ENCODE peak calls at places on chromosomes 13 and 19, in seven cellular contexts. R is foreskin keratinocyte, A is mesenteric fat pad, K is GM10248, U is glutamatergic neuron, Z is breast epithelium, E is GM23338. S is an unnamed sample.

GRCh38 chr13:97883356-97883755 is 70.1 kb upstream of the IPO5 start:
- DNase-seq in R (no peak), A (no peak), K (no peak), U (no peak), Z (no peak), E (no peak), S (no peak)

GRCh38 chr19:18607222-18608101 is 863 bp upstream of the CRLF1 start:
- DNase-seq in R (no peak), A (no peak), K (no peak), U (no peak), Z (no peak), E (peak), S (no peak)

GRCh38 chr19:41586064-41586463 is 10.1 kb downstream of the CEACAM21 start:
- DNase-seq in R (no peak), A (no peak), K (no peak), U (no peak), Z (no peak), E (no peak), S (no peak)

GRCh38 chr13:112014857-112015256 is 52.1 kb upstream of the SOX1 start:
- DNase-seq in R (no peak), A (no peak), K (no peak), U (no peak), Z (no peak), E (no peak), S (no peak)

GRCh38 chr13:62357887-62358645 is 942.4 kb upstream of the PCDH20 start:
- DNase-seq in R (peak), A (no peak), K (peak), U (peak), Z (no peak), E (peak), S (no peak)

GRCh38 chr19:18513868-18514267 is 8.0 kb downstream of the ELL start:
- DNase-seq in R (no peak), A (no peak), K (no peak), U (no peak), Z (peak), E (no peak), S (no peak)

GRCh38 chr13:44207476-44207875 is 166.1 kb upstream of the SERP2 start:
- DNase-seq in R (no peak), A (no peak), K (no peak), U (no peak), Z (no peak), E (no peak), S (peak)

GRCh38 chr19:1616875-1617274 is 11.6 kb upstream of the UQCR11 start:
- DNase-seq in R (no peak), A (no peak), K (no peak), U (no peak), Z (no peak), E (no peak), S (no peak)

GRCh38 chr19:41909706-41910105 is 18.5 kb downstream of the ERFL start:
- DNase-seq in R (no peak), A (no peak), K (no peak), U (no peak), Z (no peak), E (no peak), S (no peak)

GRCh38 chr13:25688524-25688923 is 316.8 kb downstream of the ATP8A2 start:
- DNase-seq in R (no peak), A (no peak), K (no peak), U (peak), Z (no peak), E (no peak), S (no peak)

GRCh38 chr19:926595-927043 is 784 bp downstream of the ARID3A start:
- DNase-seq in R (no peak), A (no peak), K (peak), U (no peak), Z (no peak), E (peak), S (no peak)

GRCh38 chr19:3983936-3984583 is 1.2 kb downstream of the EEF2 start:
- DNase-seq in R (no peak), A (no peak), K (no peak), U (no peak), Z (peak), E (no peak), S (peak)

GRCh38 chr13:94710081-94710809 is 2.1 kb downstream of the SOX21 start:
- DNase-seq in R (no peak), A (no peak), K (no peak), U (no peak), Z (no peak), E (peak), S (no peak)

GRCh38 chr13:92044351-92044750 is 645.9 kb downstream of the GPC5 start:
- DNase-seq in R (no peak), A (no peak), K (no peak), U (no peak), Z (no peak), E (no peak), S (no peak)

GRCh38 chr13:80334582-80335260 is 6.2 kb downstream of the SPRY2 start:
- DNase-seq in R (peak), A (no peak), K (no peak), U (no peak), Z (no peak), E (no peak), S (peak)

GRCh38 chr19:38868551-38868950 is 9.5 kb downstream of the RINL start:
- DNase-seq in R (no peak), A (no peak), K (no peak), U (no peak), Z (no peak), E (no peak), S (no peak)

GRCh38 chr13:44197791-44198770 is 175.5 kb upstream of the SERP2 start:
- DNase-seq in R (no peak), A (no peak), K (peak), U (no peak), Z (no peak), E (no peak), S (peak)

GRCh38 chr13:93758575-93758974 is 532.0 kb downstream of the GPC6 start:
- DNase-seq in R (no peak), A (no peak), K (no peak), U (no peak), Z (no peak), E (no peak), S (peak)

GRCh38 chr13:61880576-61881283 is 465.1 kb upstream of the PCDH20 start:
- DNase-seq in R (no peak), A (no peak), K (peak), U (no peak), Z (no peak), E (peak), S (no peak)

GRCh38 chr19:33438016-33438671 is 64.6 kb downstream of the CEBPG start:
- DNase-seq in R (no peak), A (no peak), K (no peak), U (peak), Z (no peak), E (no peak), S (no peak)

GRCh38 chr19:33698576-33699435 is 77.1 kb downstream of the CHST8 start:
- DNase-seq in R (no peak), A (no peak), K (no peak), U (no peak), Z (no peak), E (no peak), S (no peak)

GRCh38 chr19:6260912-6261636 is 18.7 kb downstream of the MLLT1 start:
- DNase-seq in R (no peak), A (no peak), K (peak), U (peak), Z (no peak), E (peak), S (no peak)

GRCh38 chr13:88895261-88895941 is 1224.2 kb downstream of the SLITRK5 start:
- DNase-seq in R (no peak), A (no peak), K (no peak), U (no peak), Z (no peak), E (no peak), S (no peak)

GRCh38 chr13:114124921-114125320 is 7.5 kb downstream of the RASA3 start:
- DNase-seq in R (peak), A (no peak), K (peak), U (no peak), Z (no peak), E (no peak), S (peak)

GRCh38 chr13:77994166-77994565 is 75.5 kb upstream of the EDNRB start:
- DNase-seq in R (no peak), A (no peak), K (no peak), U (no peak), Z (no peak), E (no peak), S (no peak)

GRCh38 chr13:80137994-80138393 is 202.9 kb downstream of the SPRY2 start:
- DNase-seq in R (no peak), A (no peak), K (no peak), U (no peak), Z (no peak), E (no peak), S (no peak)

GRCh38 chr13:39803851-39804250 is 148.4 kb downstream of the COG6 start:
- DNase-seq in R (no peak), A (no peak), K (no peak), U (no peak), Z (no peak), E (no peak), S (no peak)

GRCh38 chr13:30364876-30365275 is 57.4 kb upstream of the UBE2L5 start:
- DNase-seq in R (no peak), A (peak), K (no peak), U (no peak), Z (no peak), E (peak), S (no peak)

GRCh38 chr19:12133069-12133468 is 7.1 kb downstream of the ZNF20 start:
- DNase-seq in R (no peak), A (no peak), K (no peak), U (no peak), Z (no peak), E (peak), S (no peak)

GRCh38 chr19:50315773-50316448 is 13.3 kb downstream of the KCNC3 start:
- DNase-seq in R (no peak), A (no peak), K (peak), U (peak), Z (no peak), E (peak), S (no peak)

GRCh38 chr13:101690871-101691270 is 238.4 kb downstream of the ITGBL1 start:
- DNase-seq in R (no peak), A (no peak), K (no peak), U (no peak), Z (no peak), E (no peak), S (no peak)

GRCh38 chr19:20334760-20335159 is 167.7 kb downstream of the ZNF486 start:
- DNase-seq in R (no peak), A (no peak), K (no peak), U (no peak), Z (no peak), E (no peak), S (no peak)

GRCh38 chr19:11136400-11137101 is 19.0 kb downstream of the SPC24 start:
- DNase-seq in R (no peak), A (no peak), K (peak), U (no peak), Z (no peak), E (no peak), S (peak)

GRCh38 chr13:42984691-42985090 is 7.3 kb downstream of the EPSTI1 start:
- DNase-seq in R (no peak), A (no peak), K (peak), U (no peak), Z (no peak), E (no peak), S (no peak)

GRCh38 chr13:93248627-93249047 is 22.0 kb downstream of the GPC6 start:
- DNase-seq in R (no peak), A (no peak), K (no peak), U (peak), Z (no peak), E (peak), S (no peak)

GRCh38 chr13:40344270-40345148 is 321.9 kb downstream of the FOXO1 start:
- DNase-seq in R (no peak), A (no peak), K (no peak), U (no peak), Z (no peak), E (no peak), S (no peak)

GRCh38 chr19:45419396-45419795 is 4.3 kb downstream of the ERCC1 start:
- DNase-seq in R (no peak), A (no peak), K (peak), U (no peak), Z (no peak), E (no peak), S (no peak)

GRCh38 chr13:44755872-44756271 is 179.7 kb upstream of the TSC22D1 start:
- DNase-seq in R (peak), A (no peak), K (no peak), U (no peak), Z (no peak), E (no peak), S (peak)

GRCh38 chr13:22047082-22047784 is 376.4 kb downstream of the FGF9 start:
- DNase-seq in R (no peak), A (no peak), K (no peak), U (no peak), Z (no peak), E (no peak), S (no peak)

S was measured in mammary epithelial cell.